ENCODE peak calls at places on chromosomes 1 and 21, in seven cellular contexts. V is tibial artery, D is esophagus muscularis mucosa, L is left ventricle myocardium inferior, A is mesenchymal stem cell, O is ovary, M is mucosa of descending colon. Y is an unnamed sample.

GRCh38 chr21:37835512-37835911 is 80.7 kb downstream of the KCNJ6 start:
- DNase-seq in L (no peak), O (no peak), A (no peak), V (no peak), M (no peak), D (no peak), Y (no peak)

GRCh38 chr1:234926574-234927311 is 201.9 kb downstream of the TOMM20 start:
- DNase-seq in A (peak; percentile 23), O (no peak), V (peak; percentile 64), M (no peak), L (no peak), D (no peak), Y (no peak)

GRCh38 chr1:110250018-110250417 is 39.9 kb downstream of the KCNC4 start:
- DNase-seq in A (no peak), D (no peak), L (no peak), M (no peak), O (no peak), V (peak; percentile 25), Y (no peak)

GRCh38 chr21:37917612-37918011 is 1.4 kb upstream of the KCNJ6 start:
- DNase-seq in D (no peak), O (no peak), L (no peak), V (no peak), A (peak; percentile 69), M (no peak), Y (no peak)

GRCh38 chr1:167156466-167156865 is 62.6 kb downstream of the STYXL2 start:
- DNase-seq in V (no peak), M (no peak), L (no peak), A (no peak), O (no peak), D (no peak), Y (no peak)

GRCh38 chr1:52913537-52913936 is 8.0 kb downstream of the ECHDC2 start:
- DNase-seq in V (no peak), A (no peak), M (no peak), O (no peak), D (no peak), L (no peak), Y (no peak)

GRCh38 chr1:3504823-3505155 is 50.3 kb downstream of the ARHGEF16 start:
- DNase-seq in O (no peak), V (peak; percentile 81), M (no peak), L (no peak), A (no peak), D (no peak), Y (no peak)

GRCh38 chr1:179955318-179955638 is 668 bp downstream of the CEP350 start:
- DNase-seq in O (no peak), V (no peak), A (peak; percentile 54), L (no peak), M (no peak), D (no peak), Y (no peak)

DNA sequence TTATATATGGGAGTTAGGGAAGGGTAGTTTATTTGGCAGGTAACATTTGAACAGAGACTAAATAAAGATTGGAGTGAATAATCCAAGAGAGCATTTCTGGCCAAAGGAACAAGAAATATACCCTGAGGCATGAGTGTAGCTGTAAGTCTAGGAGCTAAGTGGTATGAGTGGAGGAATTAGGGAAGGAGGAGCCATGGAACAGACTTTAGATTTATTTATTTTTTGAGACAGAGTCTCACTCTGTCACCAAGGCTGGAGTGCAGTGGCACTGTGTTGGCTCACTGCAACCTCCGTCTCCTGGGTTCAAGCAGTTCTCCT is 18.4 kb downstream of the CAPZA1 start:
- DNase-seq in M (no peak), A (no peak), D (no peak), L (no peak), V (no peak), O (no peak), Y (no peak)
- H3K4me1 ChIP-seq in M (peaks cover 35% of the 10 kb centered on the region), A (peaks cover 6% of the 10 kb centered on the region), D (peaks cover 50% of the 10 kb centered on the region), L (peaks cover 64% of the 10 kb centered on the region), V (no peaks in the 10 kb centered on the region), O (peaks cover 3% of the 10 kb centered on the region), Y (peaks cover 22% of the 10 kb centered on the region)

DNA sequence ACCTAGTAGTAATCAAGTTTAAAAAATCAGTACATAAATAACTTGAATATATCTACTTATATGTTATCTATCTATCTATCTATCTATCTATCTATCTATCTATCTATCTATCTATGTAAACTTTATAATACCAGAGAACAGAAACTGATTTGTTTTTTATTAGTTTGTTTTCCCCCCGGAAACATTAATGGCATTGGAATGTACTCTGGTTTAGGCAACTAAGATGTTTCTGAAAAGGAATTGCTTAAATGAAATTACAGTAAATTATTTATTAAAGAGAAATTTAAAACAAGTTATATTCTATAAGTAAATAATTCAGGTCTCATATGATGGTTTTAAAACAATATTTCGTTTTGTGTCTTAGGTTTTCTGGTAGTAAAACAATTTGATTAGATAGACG is 681.0 kb upstream of the ADAMTS5 start:
- DNase-seq in A (peak; percentile 50), D (no peak), V (no peak), L (no peak), O (no peak), M (no peak), Y (no peak)
- H3K9me3 ChIP-seq in A (no peaks in the 10 kb centered on the region), D (no peaks in the 10 kb centered on the region), V (no peaks in the 10 kb centered on the region), L (no peaks in the 10 kb centered on the region), O (no peaks in the 10 kb centered on the region), M (no peaks in the 10 kb centered on the region), Y (no peaks in the 10 kb centered on the region)

GRCh38 chr1:44270666-44271628 is 57.7 kb downstream of the DMAP1 start:
- DNase-seq in D (no peak), M (peak; percentile 77), A (no peak), V (no peak), L (no peak), O (no peak), Y (no peak)
- H3K4me1 ChIP-seq in D (peaks cover 17% of the 10 kb centered on the region), M (peaks cover 45% of the 10 kb centered on the region), A (peaks cover 2% of the 10 kb centered on the region), V (no peaks in the 10 kb centered on the region), L (peaks cover 11% of the 10 kb centered on the region), O (no peaks in the 10 kb centered on the region), Y (peaks cover 6% of the 10 kb centered on the region)

GRCh38 chr21:9767592-9768375 is 753.6 kb upstream of the TPTE start:
- DNase-seq in A (no peak), D (no peak), V (no peak), L (no peak), M (no peak), O (no peak), Y (no peak)
- H3K9me3 ChIP-seq in A (peaks cover 28% of the 10 kb centered on the region), D (no peaks in the 10 kb centered on the region), V (no peaks in the 10 kb centered on the region), L (peaks cover 59% of the 10 kb centered on the region), M (peaks cover 90% of the 10 kb centered on the region), O (no peaks in the 10 kb centered on the region), Y (peaks cover 7% of the 10 kb centered on the region)

GRCh38 chr1:67787746-67788145 is 45.5 kb downstream of the GNG12 start:
- DNase-seq in O (no peak), M (no peak), A (peak; percentile 60), V (no peak), L (no peak), D (no peak), Y (no peak)
- H3K4me1 ChIP-seq in O (peaks cover 15% of the 10 kb centered on the region), M (no peaks in the 10 kb centered on the region), A (peaks cover 15% of the 10 kb centered on the region), V (no peaks in the 10 kb centered on the region), L (peaks cover 62% of the 10 kb centered on the region), D (peaks cover 74% of the 10 kb centered on the region), Y (no peaks in the 10 kb centered on the region)

DNA sequence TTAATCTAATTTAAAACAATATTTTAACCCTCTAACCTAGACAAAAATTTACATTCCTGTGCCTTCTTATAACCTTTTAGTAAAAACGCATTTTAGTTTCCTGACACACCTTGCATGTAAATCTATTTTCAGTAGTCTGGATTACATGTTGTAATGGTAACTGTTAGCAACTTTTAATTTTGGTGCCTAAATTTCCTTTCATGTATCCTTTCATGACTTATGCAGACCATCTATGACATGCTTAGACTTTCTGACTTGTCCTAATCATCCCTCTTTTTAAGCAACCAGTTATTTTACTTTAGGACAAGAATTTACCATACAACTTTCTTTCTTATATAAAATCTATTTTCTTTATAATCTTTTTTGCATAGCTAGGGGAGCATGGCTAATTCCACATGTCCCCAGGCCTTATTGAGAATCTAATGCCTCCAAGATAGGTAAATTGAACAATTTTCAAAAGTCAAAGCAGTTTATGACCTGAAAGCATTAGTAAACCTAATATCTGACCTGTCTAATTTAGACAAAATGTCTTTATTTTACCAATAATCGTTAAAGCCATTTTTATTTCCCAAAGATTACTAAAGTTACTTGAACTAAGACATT is 57.5 kb upstream of the IL12RB2 start:
- DNase-seq in D (no peak), O (no peak), L (no peak), M (no peak), V (no peak), A (no peak), Y (no peak)
- H3K9me3 ChIP-seq in D (no peaks in the 10 kb centered on the region), O (peaks cover 3% of the 10 kb centered on the region), L (peaks cover 11% of the 10 kb centered on the region), M (peaks cover 19% of the 10 kb centered on the region), V (no peaks in the 10 kb centered on the region), A (peaks cover 17% of the 10 kb centered on the region), Y (peaks cover 3% of the 10 kb centered on the region)

DNA sequence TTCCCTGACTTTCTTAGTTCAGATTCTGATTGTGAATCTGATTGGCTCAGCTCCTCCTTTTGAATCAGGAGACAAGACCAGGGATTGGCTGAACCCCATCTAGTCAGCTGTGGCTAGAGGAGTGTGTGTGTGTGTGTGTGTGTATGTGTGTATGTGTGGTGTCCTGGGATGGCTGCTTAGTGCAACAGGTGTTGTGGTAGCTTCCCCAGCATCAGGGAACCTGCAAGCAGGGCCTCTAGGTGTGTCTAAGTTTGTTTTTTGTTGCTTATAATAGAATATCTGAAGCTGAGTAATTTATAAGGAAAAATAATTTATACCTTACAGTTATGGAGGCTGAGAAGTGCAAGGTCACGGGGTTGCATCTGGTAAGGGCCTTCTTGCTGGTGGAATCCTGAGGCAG is 13.2 kb upstream of the ALPL start:
- DNase-seq in M (no peak), D (no peak), A (no peak), L (no peak), O (no peak), V (no peak), Y (no peak)
- H3K4me1 ChIP-seq in M (no peaks in the 10 kb centered on the region), D (no peaks in the 10 kb centered on the region), A (peaks cover 7% of the 10 kb centered on the region), L (peaks cover 15% of the 10 kb centered on the region), O (no peaks in the 10 kb centered on the region), V (no peaks in the 10 kb centered on the region), Y (no peaks in the 10 kb centered on the region)

GRCh38 chr1:163821679-163822078 is 499.9 kb downstream of the NUF2 start:
- DNase-seq in D (no peak), L (no peak), O (no peak), M (no peak), A (no peak), V (no peak), Y (no peak)
- H3K9me3 ChIP-seq in D (no peaks in the 10 kb centered on the region), L (peaks cover 6% of the 10 kb centered on the region), O (no peaks in the 10 kb centered on the region), M (no peaks in the 10 kb centered on the region), A (no peaks in the 10 kb centered on the region), V (no peaks in the 10 kb centered on the region), Y (no peaks in the 10 kb centered on the region)

Y was measured in CD8-positive, alpha-beta T cell.